ENCODE peak calls at places on chromosomes 7 and 10, in six cellular contexts. One of them, this sample, is unnamed.

GRCh38 chr7:101943889-101944605 is 126.6 kb downstream of the CUX1 start:
- DNase-seq in sigmoid colon: peak; percentile 78
- DNase-seq in astrocyte of the spinal cord: no peak
- DNase-seq in IMR-90: no peak
- DNase-seq in heart left ventricle: no peak
- DNase-seq in fibroblast of pulmonary artery: no peak
- DNase-seq in this sample: no peak

GRCh38 chr7:73985737-73986141 is 42.2 kb upstream of the ELN start:
- DNase-seq in sigmoid colon: no peak
- DNase-seq in astrocyte of the spinal cord: no peak
- DNase-seq in IMR-90: no peak
- DNase-seq in heart left ventricle: peak; percentile 47
- DNase-seq in fibroblast of pulmonary artery: no peak
- DNase-seq in this sample: no peak

GRCh38 chr7:33673029-33673700 is 232.2 kb upstream of the BMPER start:
- DNase-seq in sigmoid colon: no peak
- DNase-seq in astrocyte of the spinal cord: no peak
- DNase-seq in IMR-90: no peak
- DNase-seq in heart left ventricle: no peak
- DNase-seq in fibroblast of pulmonary artery: no peak
- DNase-seq in this sample: no peak

GRCh38 chr7:127791790-127792189 is 139.8 kb downstream of the SND1 start:
- DNase-seq in sigmoid colon: no peak
- DNase-seq in astrocyte of the spinal cord: peak; percentile 48
- DNase-seq in IMR-90: peak; percentile 59
- DNase-seq in heart left ventricle: no peak
- DNase-seq in fibroblast of pulmonary artery: peak; percentile 46
- DNase-seq in this sample: peak; percentile 69

GRCh38 chr7:30838008-30838407 is 66.8 kb downstream of the MINDY4 start:
- DNase-seq in sigmoid colon: no peak
- DNase-seq in astrocyte of the spinal cord: no peak
- DNase-seq in IMR-90: no peak
- DNase-seq in heart left ventricle: no peak
- DNase-seq in fibroblast of pulmonary artery: no peak
- DNase-seq in this sample: no peak

GRCh38 chr7:130144632-130145171 is 60.5 kb downstream of the TMEM209 start:
- DNase-seq in sigmoid colon: no peak
- DNase-seq in astrocyte of the spinal cord: peak; percentile 57
- DNase-seq in IMR-90: peak; percentile 58
- DNase-seq in heart left ventricle: no peak
- DNase-seq in fibroblast of pulmonary artery: peak; percentile 81
- DNase-seq in this sample: peak; percentile 86

GRCh38 chr10:7354330-7355047 is 56.3 kb downstream of the SFMBT2 start:
- DNase-seq in sigmoid colon: no peak
- DNase-seq in astrocyte of the spinal cord: peak; percentile 41
- DNase-seq in IMR-90: peak; percentile 80
- DNase-seq in heart left ventricle: no peak
- DNase-seq in fibroblast of pulmonary artery: peak; percentile 30
- DNase-seq in this sample: peak; percentile 14

GRCh38 chr7:80816806-80817205 is 102.0 kb downstream of the SEMA3C start:
- DNase-seq in sigmoid colon: no peak
- DNase-seq in astrocyte of the spinal cord: no peak
- DNase-seq in IMR-90: no peak
- DNase-seq in heart left ventricle: no peak
- DNase-seq in fibroblast of pulmonary artery: no peak
- DNase-seq in this sample: no peak

GRCh38 chr10:81984428-81984827 is 109.4 kb downstream of the NRG3 start:
- DNase-seq in sigmoid colon: no peak
- DNase-seq in astrocyte of the spinal cord: no peak
- DNase-seq in IMR-90: no peak
- DNase-seq in heart left ventricle: no peak
- DNase-seq in fibroblast of pulmonary artery: no peak
- DNase-seq in this sample: no peak

GRCh38 chr7:19958309-19958896 is 185.0 kb upstream of the TMEM196 start:
- DNase-seq in sigmoid colon: no peak
- DNase-seq in astrocyte of the spinal cord: peak; percentile 82
- DNase-seq in IMR-90: peak; percentile 11
- DNase-seq in heart left ventricle: no peak
- DNase-seq in fibroblast of pulmonary artery: peak; percentile 94
- DNase-seq in this sample: peak; percentile 90

GRCh38 chr7:142868188-142868811 is 13.4 kb downstream of the EPHB6 start:
- DNase-seq in sigmoid colon: no peak
- DNase-seq in astrocyte of the spinal cord: no peak
- DNase-seq in IMR-90: no peak
- DNase-seq in heart left ventricle: no peak
- DNase-seq in fibroblast of pulmonary artery: no peak
- DNase-seq in this sample: no peak

GRCh38 chr7:84982199-84982598 is 204.7 kb downstream of the SEMA3D start:
- DNase-seq in sigmoid colon: no peak
- DNase-seq in astrocyte of the spinal cord: no peak
- DNase-seq in IMR-90: no peak
- DNase-seq in heart left ventricle: no peak
- DNase-seq in fibroblast of pulmonary artery: no peak
- DNase-seq in this sample: no peak

GRCh38 chr10:44650576-44651394 is 260.4 kb upstream of the TMEM72 start:
- DNase-seq in sigmoid colon: no peak
- DNase-seq in astrocyte of the spinal cord: no peak
- DNase-seq in IMR-90: no peak
- DNase-seq in heart left ventricle: peak; percentile 32
- DNase-seq in fibroblast of pulmonary artery: peak; percentile 30
- DNase-seq in this sample: peak; percentile 44

GRCh38 chr10:81479316-81479715 is 395.7 kb upstream of the NRG3 start:
- DNase-seq in sigmoid colon: no peak
- DNase-seq in astrocyte of the spinal cord: no peak
- DNase-seq in IMR-90: no peak
- DNase-seq in heart left ventricle: no peak
- DNase-seq in fibroblast of pulmonary artery: no peak
- DNase-seq in this sample: no peak

GRCh38 chr7:141641876-141642275 is 60.1 kb downstream of the DENND11 start:
- DNase-seq in sigmoid colon: no peak
- DNase-seq in astrocyte of the spinal cord: no peak
- DNase-seq in IMR-90: no peak
- DNase-seq in heart left ventricle: no peak
- DNase-seq in fibroblast of pulmonary artery: no peak
- DNase-seq in this sample: no peak

GRCh38 chr7:112933598-112933997 is 143.4 kb upstream of the TMEM168 start:
- DNase-seq in sigmoid colon: no peak
- DNase-seq in astrocyte of the spinal cord: no peak
- DNase-seq in IMR-90: no peak
- DNase-seq in heart left ventricle: no peak
- DNase-seq in fibroblast of pulmonary artery: no peak
- DNase-seq in this sample: no peak

GRCh38 chr7:76364198-76364584 is 5.4 kb upstream of the YWHAG start:
- DNase-seq in sigmoid colon: peak; percentile 69
- DNase-seq in astrocyte of the spinal cord: peak; percentile 74
- DNase-seq in IMR-90: peak; percentile 68
- DNase-seq in heart left ventricle: peak; percentile 49
- DNase-seq in fibroblast of pulmonary artery: peak; percentile 77
- DNase-seq in this sample: peak; percentile 74

GRCh38 chr7:128136215-128136597 is 104.9 kb upstream of the LEP start:
- DNase-seq in sigmoid colon: no peak
- DNase-seq in astrocyte of the spinal cord: peak; percentile 6
- DNase-seq in IMR-90: no peak
- DNase-seq in heart left ventricle: no peak
- DNase-seq in fibroblast of pulmonary artery: no peak
- DNase-seq in this sample: no peak

GRCh38 chr10:127216786-127217185 is 20.4 kb upstream of the INSYN2A start:
- DNase-seq in sigmoid colon: no peak
- DNase-seq in astrocyte of the spinal cord: peak; percentile 35
- DNase-seq in IMR-90: peak; percentile 28
- DNase-seq in heart left ventricle: no peak
- DNase-seq in fibroblast of pulmonary artery: no peak
- DNase-seq in this sample: peak; percentile 9

GRCh38 chr10:127755758-127756157 is 18.8 kb downstream of the FOXI2 start:
- DNase-seq in sigmoid colon: no peak
- DNase-seq in astrocyte of the spinal cord: no peak
- DNase-seq in IMR-90: no peak
- DNase-seq in heart left ventricle: no peak
- DNase-seq in fibroblast of pulmonary artery: no peak
- DNase-seq in this sample: no peak

GRCh38 chr7:3673524-3673923 is 372.5 kb downstream of the SDK1 start:
- DNase-seq in sigmoid colon: no peak
- DNase-seq in astrocyte of the spinal cord: peak; percentile 10
- DNase-seq in IMR-90: peak; percentile 6
- DNase-seq in heart left ventricle: no peak
- DNase-seq in fibroblast of pulmonary artery: peak; percentile 35
- DNase-seq in this sample: peak; percentile 14

GRCh38 chr7:33452805-33453502 is 323.6 kb downstream of the BBS9 start:
- DNase-seq in sigmoid colon: no peak
- DNase-seq in astrocyte of the spinal cord: peak; percentile 33
- DNase-seq in IMR-90: peak; percentile 45
- DNase-seq in heart left ventricle: no peak
- DNase-seq in fibroblast of pulmonary artery: peak; percentile 29
- DNase-seq in this sample: peak; percentile 50

GRCh38 chr10:60508831-60509230 is 119.2 kb upstream of the ANK3 start:
- DNase-seq in sigmoid colon: no peak
- DNase-seq in astrocyte of the spinal cord: peak; percentile 11
- DNase-seq in IMR-90: no peak
- DNase-seq in heart left ventricle: no peak
- DNase-seq in fibroblast of pulmonary artery: no peak
- DNase-seq in this sample: no peak

GRCh38 chr10:6667679-6668270 is 87.7 kb upstream of the PRKCQ start:
- DNase-seq in sigmoid colon: no peak
- DNase-seq in astrocyte of the spinal cord: peak; percentile 45
- DNase-seq in IMR-90: peak; percentile 43
- DNase-seq in heart left ventricle: no peak
- DNase-seq in fibroblast of pulmonary artery: peak; percentile 67
- DNase-seq in this sample: peak; percentile 66

GRCh38 chr7:124764071-124764846 is 1.3 kb downstream of the GPR37 start:
- DNase-seq in sigmoid colon: no peak
- DNase-seq in astrocyte of the spinal cord: no peak
- DNase-seq in IMR-90: peak; percentile 6
- DNase-seq in heart left ventricle: no peak
- DNase-seq in fibroblast of pulmonary artery: no peak
- DNase-seq in this sample: no peak

GRCh38 chr7:136857573-136857972 is 10.9 kb upstream of the CHRM2 start:
- DNase-seq in sigmoid colon: no peak
- DNase-seq in astrocyte of the spinal cord: peak; percentile 54
- DNase-seq in IMR-90: peak; percentile 57
- DNase-seq in heart left ventricle: no peak
- DNase-seq in fibroblast of pulmonary artery: peak; percentile 59
- DNase-seq in this sample: peak; percentile 44

GRCh38 chr7:90216080-90216674 is 4.6 kb downstream of the STEAP2 start:
- DNase-seq in sigmoid colon: no peak
- DNase-seq in astrocyte of the spinal cord: no peak
- DNase-seq in IMR-90: no peak
- DNase-seq in heart left ventricle: no peak
- DNase-seq in fibroblast of pulmonary artery: no peak
- DNase-seq in this sample: peak; percentile 28

GRCh38 chr7:36388423-36388822 is 1.2 kb upstream of the ANLN start:
- DNase-seq in sigmoid colon: no peak
- DNase-seq in astrocyte of the spinal cord: no peak
- DNase-seq in IMR-90: no peak
- DNase-seq in heart left ventricle: no peak
- DNase-seq in fibroblast of pulmonary artery: no peak
- DNase-seq in this sample: no peak

GRCh38 chr10:75401569-75402485 is at the start of gene ZNF503:
- DNase-seq in sigmoid colon: peak; percentile 99
- DNase-seq in astrocyte of the spinal cord: peak; percentile 99
- DNase-seq in IMR-90: peak; percentile 97
- DNase-seq in heart left ventricle: peak; percentile 99
- DNase-seq in fibroblast of pulmonary artery: peak; percentile 97
- DNase-seq in this sample: peak; percentile 97
- TF ChIP-seq CTCF in sigmoid colon: peak; percentile 66
- TF ChIP-seq CTCF in astrocyte of the spinal cord: peak; percentile 24
- TF ChIP-seq CTCF in IMR-90: peak; percentile 6
- TF ChIP-seq CTCF in heart left ventricle: peak; percentile 18
- TF ChIP-seq CTCF in fibroblast of pulmonary artery: peak; percentile 16
- TF ChIP-seq CTCF in this sample: peak; percentile 38

GRCh38 chr10:73875139-73875475 is 752 bp upstream of the CAMK2G start:
- DNase-seq in sigmoid colon: no peak
- DNase-seq in astrocyte of the spinal cord: no peak
- DNase-seq in IMR-90: no peak
- DNase-seq in heart left ventricle: no peak
- DNase-seq in fibroblast of pulmonary artery: no peak
- DNase-seq in this sample: no peak

GRCh38 chr10:73877533-73878160 is 3.3 kb upstream of the CAMK2G start:
- DNase-seq in sigmoid colon: no peak
- DNase-seq in astrocyte of the spinal cord: no peak
- DNase-seq in IMR-90: no peak
- DNase-seq in heart left ventricle: no peak
- DNase-seq in fibroblast of pulmonary artery: no peak
- DNase-seq in this sample: no peak

GRCh38 chr10:73876157-73876556 is 1.8 kb upstream of the CAMK2G start:
- DNase-seq in sigmoid colon: no peak
- DNase-seq in astrocyte of the spinal cord: no peak
- DNase-seq in IMR-90: no peak
- DNase-seq in heart left ventricle: no peak
- DNase-seq in fibroblast of pulmonary artery: no peak
- DNase-seq in this sample: no peak

GRCh38 chr10:73876971-73877370 is 2.6 kb upstream of the CAMK2G start:
- DNase-seq in sigmoid colon: no peak
- DNase-seq in astrocyte of the spinal cord: no peak
- DNase-seq in IMR-90: peak; percentile 58
- DNase-seq in heart left ventricle: no peak
- DNase-seq in fibroblast of pulmonary artery: no peak
- DNase-seq in this sample: peak; percentile 22

GRCh38 chr10:73876566-73876965 is 2.2 kb upstream of the CAMK2G start:
- DNase-seq in sigmoid colon: no peak
- DNase-seq in astrocyte of the spinal cord: no peak
- DNase-seq in IMR-90: no peak
- DNase-seq in heart left ventricle: no peak
- DNase-seq in fibroblast of pulmonary artery: no peak
- DNase-seq in this sample: no peak
- H3K4me3 ChIP-seq in sigmoid colon: no peak overlapping the region
- H3K4me3 ChIP-seq in astrocyte of the spinal cord: no peak overlapping the region
- H3K4me3 ChIP-seq in IMR-90: no peak overlapping the region
- H3K4me3 ChIP-seq in heart left ventricle: no peak overlapping the region
- H3K4me3 ChIP-seq in fibroblast of pulmonary artery: no peak overlapping the region
- H3K4me3 ChIP-seq in this sample: no peak overlapping the region

GRCh38 chr7:100087055-100087750 is 1.6 kb upstream of the COPS6 start:
- DNase-seq in sigmoid colon: no peak
- DNase-seq in astrocyte of the spinal cord: peak; percentile 92
- DNase-seq in IMR-90: peak; percentile 99
- DNase-seq in heart left ventricle: no peak
- DNase-seq in fibroblast of pulmonary artery: peak; percentile 98
- DNase-seq in this sample: peak; percentile 97
- TF ChIP-seq CTCF in sigmoid colon: no peak
- TF ChIP-seq CTCF in astrocyte of the spinal cord: no peak
- TF ChIP-seq CTCF in IMR-90: no peak
- TF ChIP-seq CTCF in heart left ventricle: no peak
- TF ChIP-seq CTCF in fibroblast of pulmonary artery: no peak
- TF ChIP-seq CTCF in this sample: no peak

DNA sequence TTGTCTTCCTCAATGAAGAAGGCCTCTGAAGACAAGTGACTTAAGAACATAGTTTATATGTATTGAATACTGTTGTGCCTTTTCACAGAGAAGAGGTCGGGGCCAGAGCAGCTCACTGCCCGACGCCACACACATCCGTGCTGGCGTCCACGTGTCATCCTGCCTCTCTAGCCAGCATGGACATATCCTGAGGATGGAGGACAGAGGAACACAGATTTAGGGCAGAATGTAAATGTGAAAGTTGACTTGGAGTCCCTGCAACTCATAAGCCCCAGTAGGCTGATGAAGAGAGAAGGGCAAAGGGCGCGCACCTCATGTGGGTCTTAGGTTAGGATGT is 1.3 kb downstream of the GPR146 start:
- DNase-seq in sigmoid colon: no peak
- DNase-seq in astrocyte of the spinal cord: no peak
- DNase-seq in IMR-90: no peak
- DNase-seq in heart left ventricle: no peak
- DNase-seq in fibroblast of pulmonary artery: no peak
- DNase-seq in this sample: no peak
- H3K4me3 ChIP-seq in sigmoid colon: no peak overlapping the region
- H3K4me3 ChIP-seq in astrocyte of the spinal cord: no peak overlapping the region
- H3K4me3 ChIP-seq in IMR-90: no peak overlapping the region
- H3K4me3 ChIP-seq in heart left ventricle: no peak overlapping the region
- H3K4me3 ChIP-seq in fibroblast of pulmonary artery: no peak overlapping the region
- H3K4me3 ChIP-seq in this sample: no peak overlapping the region

GRCh38 chr10:90437452-90437851 is 420.4 kb downstream of the HTR7 start:
- DNase-seq in sigmoid colon: no peak
- DNase-seq in astrocyte of the spinal cord: peak; percentile 39
- DNase-seq in IMR-90: no peak
- DNase-seq in heart left ventricle: no peak
- DNase-seq in fibroblast of pulmonary artery: peak; percentile 20
- DNase-seq in this sample: peak; percentile 43
- TF ChIP-seq CTCF in sigmoid colon: no peak
- TF ChIP-seq CTCF in astrocyte of the spinal cord: no peak
- TF ChIP-seq CTCF in IMR-90: no peak
- TF ChIP-seq CTCF in heart left ventricle: no peak
- TF ChIP-seq CTCF in fibroblast of pulmonary artery: no peak
- TF ChIP-seq CTCF in this sample: no peak